ENCODE peak calls at places on chromosomes 3 and 15, in seven cellular contexts. One of them, this sample, is unnamed.

GRCh38 chr15:77014137-77015081 is 19.5 kb downstream of the PSTPIP1 start:
- DNase-seq in SK-N-SH: no peak
- DNase-seq in GM12878: no peak
- DNase-seq in K562: no peak
- DNase-seq in HCT116: no peak
- DNase-seq in HepG2: no peak
- DNase-seq in H1: no peak
- DNase-seq in this sample: no peak

GRCh38 chr3:11530153-11530721 is 113.5 kb downstream of the VGLL4 start:
- DNase-seq in H1: no peak
- DNase-seq in HepG2: peak
- DNase-seq in K562: no peak
- DNase-seq in HCT116: no peak
- DNase-seq in SK-N-SH: no peak
- DNase-seq in GM12878: no peak
- DNase-seq in this sample: no peak

GRCh38 chr15:45126535-45127158 is 3.0 kb downstream of the DUOXA1 start:
- DNase-seq in HepG2: peak
- DNase-seq in K562: peak
- DNase-seq in H1: no peak
- DNase-seq in GM12878: no peak
- DNase-seq in SK-N-SH: no peak
- DNase-seq in HCT116: peak
- DNase-seq in this sample: peak

GRCh38 chr3:47515864-47516319 is 2.4 kb upstream of the ELP6 start:
- DNase-seq in SK-N-SH: no peak
- DNase-seq in HepG2: no peak
- DNase-seq in HCT116: no peak
- DNase-seq in GM12878: no peak
- DNase-seq in K562: no peak
- DNase-seq in H1: no peak
- DNase-seq in this sample: no peak

GRCh38 chr3:160698806-160699205 is 21.8 kb downstream of the ARL14 start:
- DNase-seq in SK-N-SH: no peak
- DNase-seq in H1: no peak
- DNase-seq in HepG2: no peak
- DNase-seq in HCT116: no peak
- DNase-seq in K562: no peak
- DNase-seq in GM12878: no peak
- DNase-seq in this sample: no peak

GRCh38 chr3:196322-197153 is at the start of gene CHL1:
- DNase-seq in H1: peak
- DNase-seq in HepG2: no peak
- DNase-seq in GM12878: no peak
- DNase-seq in SK-N-SH: peak
- DNase-seq in HCT116: no peak
- DNase-seq in K562: no peak
- DNase-seq in this sample: no peak

GRCh38 chr15:69185706-69186105 is 25.3 kb downstream of the GLCE start:
- DNase-seq in SK-N-SH: no peak
- DNase-seq in HepG2: no peak
- DNase-seq in HCT116: no peak
- DNase-seq in K562: no peak
- DNase-seq in H1: no peak
- DNase-seq in GM12878: no peak
- DNase-seq in this sample: no peak

GRCh38 chr3:24601500-24601899 is 106.8 kb upstream of the THRB start:
- DNase-seq in K562: no peak
- DNase-seq in GM12878: no peak
- DNase-seq in SK-N-SH: no peak
- DNase-seq in HepG2: no peak
- DNase-seq in HCT116: no peak
- DNase-seq in H1: no peak
- DNase-seq in this sample: no peak

GRCh38 chr15:37101634-37102314 is 1.4 kb upstream of the MEIS2 start:
- DNase-seq in HCT116: peak
- DNase-seq in H1: peak
- DNase-seq in GM12878: no peak
- DNase-seq in HepG2: peak
- DNase-seq in SK-N-SH: peak
- DNase-seq in K562: peak
- DNase-seq in this sample: peak

GRCh38 chr3:114356084-114357009 is 62.5 kb downstream of the TIGIT start:
- DNase-seq in K562: no peak
- DNase-seq in GM12878: no peak
- DNase-seq in HepG2: no peak
- DNase-seq in H1: no peak
- DNase-seq in HCT116: no peak
- DNase-seq in SK-N-SH: no peak
- DNase-seq in this sample: no peak

GRCh38 chr3:178170698-178171535 is 365.3 kb upstream of the KCNMB2 start:
- DNase-seq in K562: peak
- DNase-seq in GM12878: no peak
- DNase-seq in HepG2: no peak
- DNase-seq in H1: no peak
- DNase-seq in SK-N-SH: peak
- DNase-seq in HCT116: no peak
- DNase-seq in this sample: peak

DNA sequence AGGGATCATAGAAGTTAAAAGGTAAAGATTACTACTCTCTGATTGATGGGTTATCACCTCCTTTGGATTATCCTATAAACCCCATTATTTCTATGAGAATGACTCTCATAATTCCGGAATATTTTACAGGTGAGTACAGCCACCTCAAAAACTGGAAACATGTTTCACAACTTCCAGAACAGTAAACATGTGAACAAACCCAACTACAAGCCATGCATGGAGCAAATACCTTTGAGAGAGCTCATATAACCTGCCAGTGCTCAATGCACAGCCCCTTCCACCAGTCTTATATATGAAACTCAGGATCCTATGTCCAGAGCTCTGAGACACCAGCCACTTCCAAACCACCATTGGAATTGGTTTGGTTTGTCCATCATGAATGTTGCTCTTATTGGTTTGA is 208.0 kb downstream of the MECOM start:
- DNase-seq in K562: no peak
- DNase-seq in HepG2: no peak
- DNase-seq in GM12878: no peak
- DNase-seq in HCT116: no peak
- DNase-seq in H1: no peak
- DNase-seq in SK-N-SH: no peak
- DNase-seq in this sample: no peak
- TF ChIP-seq JUND in K562: no peak
- TF ChIP-seq JUND in HepG2: no peak
- TF ChIP-seq JUND in GM12878: no peak
- TF ChIP-seq JUND in HCT116: no peak
- TF ChIP-seq JUND in H1: no peak
- TF ChIP-seq JUND in SK-N-SH: no peak
- TF ChIP-seq JUND in this sample: no peak

GRCh38 chr3:150409527-150410310 is 1.6 kb downstream of the TSC22D2 start:
- DNase-seq in HepG2: peak
- DNase-seq in K562: peak
- DNase-seq in SK-N-SH: peak
- DNase-seq in H1: peak
- DNase-seq in HCT116: no peak
- DNase-seq in GM12878: no peak
- DNase-seq in this sample: peak
- TF ChIP-seq JUND in HepG2: no peak
- TF ChIP-seq JUND in K562: no peak
- TF ChIP-seq JUND in SK-N-SH: no peak
- TF ChIP-seq JUND in H1: no peak
- TF ChIP-seq JUND in HCT116: no peak
- TF ChIP-seq JUND in GM12878: peak
- TF ChIP-seq JUND in this sample: no peak

DNA sequence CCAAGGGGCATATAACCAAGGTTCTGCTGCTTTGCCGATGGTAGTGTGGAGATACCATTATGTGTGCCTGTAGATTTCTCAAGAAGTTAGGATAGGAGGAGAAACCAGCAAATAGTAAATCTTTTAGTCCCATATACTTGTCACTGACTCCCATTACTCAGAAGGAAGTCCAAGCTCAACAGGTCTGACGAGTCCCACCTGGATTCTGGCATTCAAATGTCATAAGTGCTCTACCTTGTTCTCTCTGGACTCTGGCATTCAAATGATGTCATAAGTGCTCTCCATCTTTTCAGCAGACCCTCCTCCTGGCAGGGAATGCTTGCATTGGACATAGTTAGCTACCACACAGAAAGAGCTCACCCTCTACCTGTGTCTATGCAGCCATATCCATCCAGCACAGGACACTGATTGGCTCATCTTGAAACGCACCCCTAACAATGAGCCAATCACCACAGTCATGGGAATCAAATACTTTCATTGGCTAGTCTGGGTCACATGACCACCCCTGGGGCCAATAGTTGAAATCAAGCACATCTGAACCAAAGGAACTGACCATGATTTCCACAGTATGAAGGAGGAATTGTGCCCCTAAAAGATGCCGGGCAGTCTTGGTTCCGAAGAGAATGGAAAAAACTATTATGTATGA is 205.0 kb upstream of the ADAMTS9 start:
- DNase-seq in HepG2: no peak
- DNase-seq in SK-N-SH: no peak
- DNase-seq in GM12878: no peak
- DNase-seq in K562: peak
- DNase-seq in HCT116: no peak
- DNase-seq in H1: no peak
- DNase-seq in this sample: no peak
- TF ChIP-seq JUND in HepG2: no peak
- TF ChIP-seq JUND in SK-N-SH: no peak
- TF ChIP-seq JUND in GM12878: no peak
- TF ChIP-seq JUND in K562: no peak
- TF ChIP-seq JUND in HCT116: no peak
- TF ChIP-seq JUND in H1: no peak
- TF ChIP-seq JUND in this sample: no peak

GRCh38 chr3:197021729-197022404 is 7.8 kb downstream of the MELTF start:
- DNase-seq in HCT116: no peak
- DNase-seq in K562: no peak
- DNase-seq in GM12878: no peak
- DNase-seq in SK-N-SH: peak
- DNase-seq in H1: no peak
- DNase-seq in HepG2: no peak
- DNase-seq in this sample: no peak

GRCh38 chr3:197019535-197019934 is 10.1 kb downstream of the MELTF start:
- DNase-seq in SK-N-SH: no peak
- DNase-seq in K562: no peak
- DNase-seq in HepG2: no peak
- DNase-seq in HCT116: no peak
- DNase-seq in H1: no peak
- DNase-seq in GM12878: no peak
- DNase-seq in this sample: no peak

GRCh38 chr3:197022405-197023231 is 7.0 kb downstream of the MELTF start:
- DNase-seq in H1: no peak
- DNase-seq in HCT116: no peak
- DNase-seq in GM12878: no peak
- DNase-seq in HepG2: no peak
- DNase-seq in SK-N-SH: peak
- DNase-seq in K562: no peak
- DNase-seq in this sample: no peak

GRCh38 chr3:197023241-197023997 is 6.2 kb downstream of the MELTF start:
- DNase-seq in SK-N-SH: peak
- DNase-seq in HCT116: no peak
- DNase-seq in K562: no peak
- DNase-seq in H1: no peak
- DNase-seq in HepG2: no peak
- DNase-seq in GM12878: peak
- DNase-seq in this sample: peak

DNA sequence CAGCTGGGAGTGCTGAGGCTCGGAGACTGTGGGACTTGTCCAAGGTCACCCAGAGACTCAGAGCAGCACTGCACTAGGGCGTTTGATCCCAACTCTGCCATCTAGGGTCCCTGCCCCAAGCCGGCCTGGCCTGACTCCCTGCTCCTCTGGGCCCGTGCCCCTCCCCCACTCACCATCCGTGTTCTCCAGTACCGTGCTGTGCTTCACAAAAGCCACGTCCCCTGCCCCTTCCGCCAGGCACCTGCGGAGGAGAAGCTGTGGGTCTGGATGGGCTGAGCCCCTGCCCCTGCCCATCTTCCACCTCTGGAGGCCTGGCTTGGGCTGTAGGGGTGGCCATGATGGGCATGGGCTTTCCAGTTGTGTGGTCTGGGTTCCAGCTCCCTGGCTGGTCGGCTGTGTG is 8.4 kb downstream of the MELTF start:
- DNase-seq in GM12878: no peak
- DNase-seq in SK-N-SH: no peak
- DNase-seq in HepG2: no peak
- DNase-seq in H1: peak
- DNase-seq in HCT116: no peak
- DNase-seq in K562: peak
- DNase-seq in this sample: no peak
- TF ChIP-seq JUND in GM12878: no peak
- TF ChIP-seq JUND in SK-N-SH: no peak
- TF ChIP-seq JUND in HepG2: no peak
- TF ChIP-seq JUND in H1: no peak
- TF ChIP-seq JUND in HCT116: no peak
- TF ChIP-seq JUND in K562: no peak
- TF ChIP-seq JUND in this sample: no peak

GRCh38 chr15:83164409-83165404 is 42.9 kb downstream of the HDGFL3 start:
- DNase-seq in HepG2: no peak
- DNase-seq in SK-N-SH: no peak
- DNase-seq in GM12878: no peak
- DNase-seq in K562: no peak
- DNase-seq in H1: no peak
- DNase-seq in HCT116: no peak
- DNase-seq in this sample: no peak
- TF ChIP-seq JUND in HepG2: no peak
- TF ChIP-seq JUND in SK-N-SH: no peak
- TF ChIP-seq JUND in GM12878: no peak
- TF ChIP-seq JUND in K562: no peak
- TF ChIP-seq JUND in H1: no peak
- TF ChIP-seq JUND in HCT116: no peak
- TF ChIP-seq JUND in this sample: no peak

GRCh38 chr3:9247361-9248231 is 1.9 kb downstream of the SRGAP3 start:
- DNase-seq in H1: no peak
- DNase-seq in GM12878: no peak
- DNase-seq in HCT116: no peak
- DNase-seq in HepG2: no peak
- DNase-seq in SK-N-SH: no peak
- DNase-seq in K562: no peak
- DNase-seq in this sample: no peak

GRCh38 chr3:9248232-9249191 is 934 bp downstream of the SRGAP3 start:
- DNase-seq in SK-N-SH: peak
- DNase-seq in HepG2: no peak
- DNase-seq in GM12878: no peak
- DNase-seq in K562: no peak
- DNase-seq in H1: no peak
- DNase-seq in HCT116: no peak
- DNase-seq in this sample: peak

GRCh38 chr3:9251055-9251786 is 1.8 kb upstream of the SRGAP3 start:
- DNase-seq in H1: no peak
- DNase-seq in GM12878: no peak
- DNase-seq in HCT116: no peak
- DNase-seq in K562: no peak
- DNase-seq in SK-N-SH: no peak
- DNase-seq in HepG2: no peak
- DNase-seq in this sample: no peak

GRCh38 chr3:9250236-9250635 is 790 bp upstream of the SRGAP3 start:
- DNase-seq in SK-N-SH: peak
- DNase-seq in HCT116: no peak
- DNase-seq in HepG2: no peak
- DNase-seq in K562: no peak
- DNase-seq in H1: no peak
- DNase-seq in GM12878: no peak
- DNase-seq in this sample: peak

GRCh38 chr3:9249273-9250192 is at the start of gene SRGAP3:
- DNase-seq in SK-N-SH: peak
- DNase-seq in H1: peak
- DNase-seq in GM12878: peak
- DNase-seq in HCT116: peak
- DNase-seq in K562: peak
- DNase-seq in HepG2: peak
- DNase-seq in this sample: peak
- TF ChIP-seq JUND in SK-N-SH: no peak
- TF ChIP-seq JUND in H1: no peak
- TF ChIP-seq JUND in GM12878: no peak
- TF ChIP-seq JUND in HCT116: no peak
- TF ChIP-seq JUND in K562: no peak
- TF ChIP-seq JUND in HepG2: no peak
- TF ChIP-seq JUND in this sample: no peak

This sample was measured in T47D.